ENCODE peak calls at places on chromosomes 3 and 15, in eight cellular contexts. O is esophagus squamous epithelium; K is CD8-positive, alpha-beta T cell; Y is GM12865; U is left lung; B is upper lobe of right lung; H is glutamatergic neuron; V is osteoblast. N is an unnamed sample.

GRCh38 chr3:79367066-79367465 is 400.7 kb downstream of the ROBO1 start:
- DNase-seq in O (no peak), K (no peak), Y (no peak), U (no peak), B (no peak), H (no peak), V (no peak), N (no peak)

GRCh38 chr3:81549388-81549787 is 212.1 kb downstream of the GBE1 start:
- DNase-seq in O (no peak), K (no peak), Y (no peak), U (no peak), B (no peak), H (no peak), V (no peak), N (no peak)

GRCh38 chr15:29631076-29632070 is 190.9 kb downstream of the TJP1 start:
- DNase-seq in O (no peak), K (no peak), Y (peak; percentile 3), U (no peak), B (peak; percentile 67), H (no peak), V (no peak), N (no peak)

GRCh38 chr15:29093065-29093435 is 176.6 kb downstream of the NSMCE3 start:
- DNase-seq in O (no peak), K (no peak), Y (no peak), U (peak; percentile 61), B (peak; percentile 48), H (no peak), V (no peak), N (no peak)

GRCh38 chr15:60569596-60569995 is 90.7 kb upstream of the ICE2 start:
- DNase-seq in O (no peak), K (no peak), Y (no peak), U (no peak), B (no peak), H (no peak), V (no peak), N (no peak)

GRCh38 chr15:34608517-34608916 is 25.1 kb upstream of the GOLGA8B start:
- DNase-seq in O (no peak), K (no peak), Y (no peak), U (no peak), B (no peak), H (no peak), V (no peak), N (no peak)

GRCh38 chr3:194395767-194396527 is 3.1 kb downstream of the GP5 start:
- DNase-seq in O (no peak), K (peak; percentile 75), Y (no peak), U (peak; percentile 76), B (peak; percentile 65), H (no peak), V (no peak), N (no peak)

GRCh38 chr3:33061782-33062181 is 35.2 kb downstream of the GLB1 start:
- DNase-seq in O (no peak), K (peak; percentile 34), Y (peak; percentile 59), U (no peak), B (no peak), H (no peak), V (peak; percentile 83), N (no peak)

GRCh38 chr15:76285241-76285825 is 25.9 kb downstream of the ETFA start:
- DNase-seq in O (no peak), K (no peak), Y (peak; percentile 14), U (no peak), B (no peak), H (no peak), V (peak; percentile 43), N (peak; percentile 32)

GRCh38 chr3:32447865-32448400 is 54.7 kb downstream of the CMTM6 start:
- DNase-seq in O (no peak), K (no peak), Y (no peak), U (no peak), B (no peak), H (no peak), V (no peak), N (no peak)

GRCh38 chr3:134840459-134840858 is 45.4 kb downstream of the EPHB1 start:
- DNase-seq in O (no peak), K (no peak), Y (no peak), U (no peak), B (no peak), H (no peak), V (no peak), N (no peak)

GRCh38 chr3:134839990-134840389 is 44.9 kb downstream of the EPHB1 start:
- DNase-seq in O (no peak), K (no peak), Y (peak; percentile 26), U (no peak), B (no peak), H (no peak), V (no peak), N (no peak)

GRCh38 chr3:134836921-134837320 is 41.9 kb downstream of the EPHB1 start:
- DNase-seq in O (no peak), K (no peak), Y (no peak), U (no peak), B (no peak), H (no peak), V (no peak), N (no peak)

GRCh38 chr3:134839422-134839821 is 44.4 kb downstream of the EPHB1 start:
- DNase-seq in O (no peak), K (no peak), Y (no peak), U (no peak), B (no peak), H (no peak), V (no peak), N (no peak)

GRCh38 chr3:134838599-134838998 is 43.5 kb downstream of the EPHB1 start:
- DNase-seq in O (no peak), K (no peak), Y (peak; percentile 25), U (no peak), B (no peak), H (no peak), V (no peak), N (no peak)
- TF ChIP-seq CTCF in O (no peak), K (no peak), Y (no peak), U (no peak), B (peak; percentile 23), H (peak; percentile 70), V (peak; percentile 17), N (peak; percentile 48)

DNA sequence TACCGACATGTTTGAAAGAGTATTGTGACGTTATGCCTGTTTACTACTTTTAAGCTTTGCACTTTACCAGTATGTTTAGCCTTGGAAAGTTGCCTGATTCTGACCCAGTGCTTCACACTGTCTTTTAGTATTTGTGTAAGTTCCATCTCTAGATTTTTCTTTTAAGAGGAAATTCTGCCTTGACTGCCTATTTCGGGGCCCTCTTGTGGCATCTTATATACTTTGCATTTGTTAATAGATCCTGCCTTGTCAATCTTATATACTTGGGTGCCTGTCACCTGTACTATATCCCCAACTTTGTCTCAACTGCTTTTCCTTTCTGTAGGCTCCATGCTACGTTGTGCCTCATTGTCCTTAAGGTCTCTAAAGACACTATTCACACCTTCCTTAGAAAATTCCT is 244.6 kb downstream of the STXBP5L start:
- DNase-seq in O (no peak), K (no peak), Y (peak; percentile 1), U (no peak), B (no peak), H (no peak), V (no peak), N (no peak)
- TF ChIP-seq CTCF in O (no peak), K (no peak), Y (no peak), U (no peak), B (no peak), H (no peak), V (peak; percentile 26), N (no peak)

GRCh38 chr15:27845535-27846369 is 253.4 kb downstream of the OCA2 start:
- DNase-seq in O (no peak), K (no peak), Y (no peak), U (no peak), B (no peak), H (no peak), V (no peak), N (no peak)

GRCh38 chr15:27846722-27847420 is 252.2 kb downstream of the OCA2 start:
- DNase-seq in O (no peak), K (no peak), Y (no peak), U (peak; percentile 40), B (no peak), H (no peak), V (no peak), N (no peak)

GRCh38 chr15:27843146-27843545 is 256.0 kb downstream of the OCA2 start:
- DNase-seq in O (no peak), K (no peak), Y (no peak), U (no peak), B (no peak), H (no peak), V (no peak), N (no peak)

GRCh38 chr15:27842526-27842925 is 256.6 kb downstream of the OCA2 start:
- DNase-seq in O (no peak), K (no peak), Y (no peak), U (no peak), B (no peak), H (no peak), V (no peak), N (no peak)

GRCh38 chr15:27844018-27844666 is 255.0 kb downstream of the OCA2 start:
- DNase-seq in O (no peak), K (no peak), Y (no peak), U (no peak), B (no peak), H (no peak), V (peak; percentile 76), N (no peak)
- TF ChIP-seq CTCF in O (no peak), K (no peak), Y (no peak), U (no peak), B (no peak), H (no peak), V (no peak), N (no peak)

GRCh38 chr3:173993299-173993698 is 595.8 kb downstream of the NLGN1 start:
- DNase-seq in O (no peak), K (no peak), Y (peak; percentile 9), U (no peak), B (no peak), H (no peak), V (peak; percentile 71), N (no peak)
- TF ChIP-seq CTCF in O (no peak), K (no peak), Y (peak; percentile 1), U (no peak), B (no peak), H (peak; percentile 29), V (peak; percentile 44), N (peak; percentile 61)

GRCh38 chr15:37134244-37134643 is 33.9 kb upstream of the MEIS2 start:
- DNase-seq in O (no peak), K (no peak), Y (no peak), U (no peak), B (no peak), H (no peak), V (no peak), N (no peak)

GRCh38 chr15:37134699-37135131 is 34.4 kb upstream of the MEIS2 start:
- DNase-seq in O (no peak), K (no peak), Y (peak; percentile 42), U (no peak), B (no peak), H (no peak), V (no peak), N (peak; percentile 12)

GRCh38 chr15:37136666-37137065 is 36.3 kb upstream of the MEIS2 start:
- DNase-seq in O (no peak), K (no peak), Y (no peak), U (no peak), B (no peak), H (no peak), V (no peak), N (no peak)

GRCh38 chr15:37133619-37134018 is 33.3 kb upstream of the MEIS2 start:
- DNase-seq in O (no peak), K (no peak), Y (no peak), U (no peak), B (no peak), H (no peak), V (no peak), N (no peak)

GRCh38 chr15:37135225-37135624 is 34.9 kb upstream of the MEIS2 start:
- DNase-seq in O (no peak), K (no peak), Y (peak; percentile 49), U (no peak), B (no peak), H (no peak), V (no peak), N (no peak)
- TF ChIP-seq CTCF in O (no peak), K (peak; percentile 33), Y (peak; percentile 54), U (peak; percentile 17), B (no peak), H (peak; percentile 7), V (peak; percentile 41), N (peak; percentile 25)